ENCODE peak calls at places on chromosomes 6 and 20, in nine cellular contexts. J, D, G, F, S, W, A, T and K are unnamed samples. For H3K36me3, the result is how much of the 10 kb centered on the place peaks cover.

GRCh38 chr6:53627391-53628218 is 38.0 kb downstream of the KLHL31 start:
- DNase-seq in J (no peak), D (no peak), G (no peak), F (no peak), S (no peak), W (no peak), A (no peak), T (no peak), K (no peak)

GRCh38 chr6:125296461-125296860 is 5.3 kb downstream of the HDDC2 start:
- DNase-seq in J (no peak), D (no peak), G (no peak), F (no peak), S (no peak), W (no peak), A (no peak), T (no peak), K (no peak)

GRCh38 chr20:41697861-41698559 is 79.8 kb upstream of the CHD6 start:
- DNase-seq in J (no peak), D (peak), G (no peak), F (no peak), S (no peak), W (no peak), A (no peak), T (peak), K (no peak)

GRCh38 chr20:48181536-48181935 is 396.3 kb upstream of the SULF2 start:
- DNase-seq in J (no peak), D (no peak), G (no peak), F (no peak), S (no peak), W (no peak), A (no peak), T (no peak), K (no peak)

GRCh38 chr20:16428112-16428511 is 145.1 kb downstream of the KIF16B start:
- DNase-seq in J (no peak), D (no peak), G (no peak), F (no peak), S (no peak), W (no peak), A (no peak), T (no peak), K (no peak)

GRCh38 chr20:34108616-34109174 is 3.3 kb downstream of the EIF2S2 start:
- DNase-seq in J (no peak), D (no peak), G (no peak), F (no peak), S (no peak), W (no peak), A (no peak), T (no peak), K (no peak)

GRCh38 chr6:5512422-5512821 is 251.1 kb downstream of the FARS2 start:
- DNase-seq in J (no peak), D (no peak), G (no peak), F (no peak), S (no peak), W (no peak), A (no peak), T (no peak), K (no peak)

GRCh38 chr6:16783485-16783884 is 22.2 kb upstream of the ATXN1 start:
- DNase-seq in J (no peak), D (no peak), G (no peak), F (no peak), S (no peak), W (no peak), A (no peak), T (no peak), K (no peak)

GRCh38 chr20:44031822-44032582 is 117.3 kb downstream of the TOX2 start:
- DNase-seq in J (no peak), D (no peak), G (no peak), F (no peak), S (no peak), W (no peak), A (no peak), T (no peak), K (peak)

GRCh38 chr6:109717971-109718370 is 26.9 kb downstream of the FIG4 start:
- DNase-seq in J (no peak), D (no peak), G (no peak), F (no peak), S (no peak), W (no peak), A (no peak), T (no peak), K (no peak)

GRCh38 chr20:4798010-4798409 is 76.3 kb downstream of the PRND start:
- DNase-seq in J (no peak), D (no peak), G (no peak), F (no peak), S (no peak), W (no peak), A (no peak), T (no peak), K (no peak)

GRCh38 chr6:6469074-6469473 is 119.4 kb upstream of the LY86 start:
- DNase-seq in J (no peak), D (no peak), G (no peak), F (no peak), S (no peak), W (no peak), A (no peak), T (no peak), K (no peak)

GRCh38 chr6:53070808-53071207 is 5.6 kb downstream of the FBXO9 start:
- DNase-seq in J (no peak), D (no peak), G (no peak), F (no peak), S (no peak), W (no peak), A (no peak), T (no peak), K (no peak)

GRCh38 chr20:60565093-60565492 is 606.9 kb downstream of the CDH26 start:
- DNase-seq in J (no peak), D (no peak), G (no peak), F (no peak), S (no peak), W (no peak), A (no peak), T (no peak), K (no peak)

GRCh38 chr20:14069796-14070195 is 74.5 kb downstream of the MACROD2 start:
- DNase-seq in J (no peak), D (peak), G (no peak), F (no peak), S (no peak), W (no peak), A (no peak), T (no peak), K (no peak)

GRCh38 chr20:44501448-44501847 is 20.4 kb downstream of the SERINC3 start:
- DNase-seq in J (no peak), D (peak), G (no peak), F (no peak), S (no peak), W (no peak), A (no peak), T (no peak), K (peak)

GRCh38 chr6:137407816-137408215 is 86.4 kb downstream of the OLIG3 start:
- DNase-seq in J (no peak), D (no peak), G (no peak), F (no peak), S (no peak), W (no peak), A (no peak), T (no peak), K (no peak)

GRCh38 chr20:47735412-47736400 is 49.6 kb downstream of the SULF2 start:
- DNase-seq in J (no peak), D (no peak), G (peak), F (peak), S (no peak), W (peak), A (no peak), T (no peak), K (peak)

GRCh38 chr6:7939186-7939863 is 28.7 kb upstream of the TXNDC5 start:
- DNase-seq in J (no peak), D (no peak), G (no peak), F (no peak), S (no peak), W (no peak), A (no peak), T (no peak), K (no peak)

GRCh38 chr20:63065911-63066310 is 59.1 kb upstream of the BHLHE23 start:
- DNase-seq in J (no peak), D (no peak), G (peak), F (no peak), S (no peak), W (peak), A (no peak), T (no peak), K (no peak)

GRCh38 chr20:420169-420620 is 12.1 kb downstream of the RBCK1 start:
- DNase-seq in J (no peak), D (no peak), G (no peak), F (no peak), S (no peak), W (no peak), A (no peak), T (no peak), K (no peak)

GRCh38 chr6:116266803-116267202 is 12.9 kb downstream of the TSPYL1 start:
- DNase-seq in J (no peak), D (no peak), G (no peak), F (no peak), S (no peak), W (no peak), A (no peak), T (no peak), K (no peak)

GRCh38 chr20:32027653-32028052 is 17.4 kb downstream of the CCM2L start:
- DNase-seq in J (no peak), D (no peak), G (no peak), F (no peak), S (no peak), W (no peak), A (no peak), T (no peak), K (no peak)

GRCh38 chr20:21149344-21149743 is 23.5 kb downstream of the KIZ start:
- DNase-seq in J (no peak), D (no peak), G (no peak), F (no peak), S (no peak), W (no peak), A (no peak), T (no peak), K (no peak)

GRCh38 chr6:37783831-37784584 is 35.5 kb upstream of the ZFAND3 start:
- DNase-seq in J (no peak), D (peak), G (peak), F (no peak), S (no peak), W (peak), A (no peak), T (no peak), K (no peak)

GRCh38 chr20:50237349-50237748 is 46.7 kb downstream of the CEBPB start:
- DNase-seq in J (no peak), D (no peak), G (no peak), F (no peak), S (no peak), W (peak), A (no peak), T (peak), K (no peak)

GRCh38 chr6:78749326-78749725 is 118.0 kb upstream of the IRAK1BP1 start:
- DNase-seq in J (no peak), D (no peak), G (no peak), F (no peak), S (no peak), W (no peak), A (no peak), T (no peak), K (no peak)

GRCh38 chr6:63690210-63690609 is 54.6 kb downstream of the PHF3 start:
- DNase-seq in J (no peak), D (no peak), G (no peak), F (no peak), S (no peak), W (no peak), A (no peak), T (no peak), K (no peak)

GRCh38 chr6:135025775-135026174 is 28.8 kb downstream of the HBS1L start:
- DNase-seq in J (no peak), D (no peak), G (no peak), F (no peak), S (no peak), W (no peak), A (no peak), T (no peak), K (no peak)

GRCh38 chr6:135021310-135022049 is 33.1 kb downstream of the HBS1L start:
- DNase-seq in J (no peak), D (no peak), G (no peak), F (no peak), S (no peak), W (no peak), A (no peak), T (no peak), K (no peak)

GRCh38 chr6:135022050-135022697 is 32.4 kb downstream of the HBS1L start:
- DNase-seq in J (no peak), D (no peak), G (no peak), F (no peak), S (no peak), W (no peak), A (no peak), T (no peak), K (no peak)

GRCh38 chr6:135030056-135030473 is 24.6 kb downstream of the HBS1L start:
- DNase-seq in J (no peak), D (no peak), G (no peak), F (no peak), S (no peak), W (no peak), A (no peak), T (no peak), K (no peak)

GRCh38 chr6:135025175-135025574 is 29.4 kb downstream of the HBS1L start:
- DNase-seq in J (no peak), D (no peak), G (no peak), F (no peak), S (no peak), W (no peak), A (no peak), T (no peak), K (no peak)
- H3K36me3 ChIP-seq in J (under half), D (under half), G (under half), F (under half), S (under half), W (under half), A (under half), T (under half), K (under half)

GRCh38 chr20:36666181-36666740 is 20.3 kb upstream of the SLA2 start:
- DNase-seq in J (no peak), D (peak), G (no peak), F (no peak), S (no peak), W (no peak), A (no peak), T (no peak), K (no peak)
- H3K36me3 ChIP-seq in J (under half), D (under half), G (half or more), F (under half), S (under half), W (half or more), A (under half), T (under half), K (under half)

GRCh38 chr6:87257975-87258374 is 64.4 kb upstream of the SMIM8 start:
- DNase-seq in J (no peak), D (no peak), G (no peak), F (no peak), S (no peak), W (no peak), A (no peak), T (no peak), K (no peak)

GRCh38 chr6:87257565-87257964 is 64.8 kb upstream of the SMIM8 start:
- DNase-seq in J (no peak), D (no peak), G (no peak), F (no peak), S (no peak), W (no peak), A (no peak), T (no peak), K (no peak)

GRCh38 chr6:87257046-87257445 is 65.3 kb upstream of the SMIM8 start:
- DNase-seq in J (no peak), D (no peak), G (no peak), F (no peak), S (no peak), W (no peak), A (no peak), T (no peak), K (no peak)

GRCh38 chr6:87261534-87261933 is 60.9 kb upstream of the SMIM8 start:
- DNase-seq in J (no peak), D (no peak), G (no peak), F (no peak), S (no peak), W (no peak), A (no peak), T (no peak), K (no peak)

DNA sequence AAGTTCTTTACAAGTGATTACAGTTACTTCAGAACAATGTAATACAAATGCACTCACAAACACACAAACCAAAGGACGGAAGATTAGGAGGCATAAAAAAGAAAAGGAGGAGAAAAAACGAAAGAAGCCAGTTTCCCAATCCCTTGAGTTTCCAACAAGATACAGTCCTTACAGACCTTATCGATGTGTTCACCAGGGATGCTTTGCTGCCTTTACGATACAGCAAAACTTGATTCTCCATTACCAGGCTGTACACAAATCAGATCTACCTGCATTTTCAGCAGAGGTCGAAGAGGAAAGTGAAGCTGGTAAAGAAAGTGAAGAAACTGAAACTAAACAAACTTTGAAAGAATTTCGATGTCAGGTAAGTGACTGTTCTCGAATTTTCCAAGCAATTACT is 62.6 kb upstream of the SMIM8 start:
- DNase-seq in J (no peak), D (no peak), G (no peak), F (no peak), S (no peak), W (no peak), A (no peak), T (no peak), K (no peak)
- H3K36me3 ChIP-seq in J (under half), D (under half), G (under half), F (under half), S (under half), W (under half), A (under half), T (under half), K (under half)

DNA sequence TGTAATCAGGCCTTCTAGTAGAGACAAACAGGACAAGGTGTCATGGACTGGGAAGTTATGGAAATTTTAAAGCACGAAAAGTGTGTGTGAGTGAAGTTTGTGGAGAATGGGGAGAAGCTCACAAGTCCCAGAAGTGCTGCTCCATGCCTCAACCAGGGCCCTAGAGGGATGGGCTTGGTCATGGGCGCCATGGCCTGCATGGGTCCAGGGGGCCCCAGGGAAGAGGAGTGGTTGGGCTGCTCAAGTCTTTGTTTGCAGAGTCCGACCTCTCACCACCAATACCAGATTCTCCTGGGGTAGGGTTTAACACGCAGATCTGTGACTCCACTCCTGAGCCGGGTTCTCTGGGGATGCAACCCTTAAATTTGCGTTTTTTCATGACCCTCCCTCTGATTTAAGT is 88.4 kb downstream of the FAM120B start:
- DNase-seq in J (no peak), D (no peak), G (no peak), F (no peak), S (no peak), W (no peak), A (no peak), T (no peak), K (no peak)
- H3K36me3 ChIP-seq in J (under half), D (under half), G (half or more), F (under half), S (under half), W (half or more), A (under half), T (under half), K (under half)